ENCODE peak calls at places on chromosomes 11 and 22, in eight cellular contexts. M, Z, I, T, Y, J, B and L are unnamed samples. For H3K9me3, the result is how much of the 10 kb centered on the place peaks cover.

GRCh38 chr11:111063711-111064110 is 181.8 kb upstream of the POU2AF2 start:
- DNase-seq in M (no peak), Z (no peak), I (no peak), T (no peak), Y (no peak), J (no peak), B (no peak), L (no peak)

GRCh38 chr11:35893796-35894475 is 49.9 kb upstream of the LDLRAD3 start:
- DNase-seq in M (peak), Z (peak), I (no peak), T (no peak), Y (no peak), J (no peak), B (peak), L (no peak)

GRCh38 chr22:25048659-25049657 is 96.4 kb downstream of the KIAA1671 start:
- DNase-seq in M (peak), Z (peak), I (peak), T (no peak), Y (peak), J (peak), B (peak), L (peak)

GRCh38 chr22:47043835-47044721 is 281.6 kb downstream of the TBC1D22A start:
- DNase-seq in M (no peak), Z (peak), I (no peak), T (no peak), Y (no peak), J (no peak), B (peak), L (no peak)

GRCh38 chr11:112248216-112248615 is 12.4 kb downstream of the PLET1 start:
- DNase-seq in M (no peak), Z (no peak), I (no peak), T (no peak), Y (no peak), J (no peak), B (no peak), L (no peak)

GRCh38 chr11:72041364-72042058 is 38.8 kb downstream of the NUMA1 start:
- DNase-seq in M (peak), Z (peak), I (peak), T (peak), Y (peak), J (peak), B (peak), L (peak)

GRCh38 chr22:27149886-27150529 is 492.6 kb downstream of the MIAT start:
- DNase-seq in M (no peak), Z (no peak), I (no peak), T (no peak), Y (no peak), J (no peak), B (no peak), L (no peak)

GRCh38 chr22:25141994-25142620 is 57.6 kb upstream of the CRYBB3 start:
- DNase-seq in M (no peak), Z (no peak), I (no peak), T (no peak), Y (peak), J (no peak), B (no peak), L (no peak)

GRCh38 chr11:20022363-20023081 is 137.8 kb downstream of the DBX1 start:
- DNase-seq in M (no peak), Z (no peak), I (no peak), T (no peak), Y (no peak), J (no peak), B (no peak), L (no peak)

GRCh38 chr11:79437981-79438630 is 2.7 kb downstream of the TENM4 start:
- DNase-seq in M (no peak), Z (peak), I (no peak), T (no peak), Y (peak), J (no peak), B (no peak), L (no peak)

GRCh38 chr22:39946571-39947407 is 13.4 kb upstream of the TMA7B start:
- DNase-seq in M (no peak), Z (no peak), I (no peak), T (no peak), Y (peak), J (no peak), B (no peak), L (no peak)

GRCh38 chr22:41833369-41834004 is 582 bp downstream of the SREBF2 start:
- DNase-seq in M (peak), Z (peak), I (peak), T (no peak), Y (peak), J (no peak), B (peak), L (peak)

GRCh38 chr11:65314501-65315203 is at the start of gene CDC42EP2:
- DNase-seq in M (peak), Z (peak), I (peak), T (no peak), Y (peak), J (peak), B (peak), L (peak)

GRCh38 chr22:31130873-31131272 is 8.1 kb downstream of the INPP5J start:
- DNase-seq in M (no peak), Z (peak), I (no peak), T (no peak), Y (peak), J (no peak), B (no peak), L (no peak)

GRCh38 chr22:37732699-37733607 is 36.1 kb downstream of the TRIOBP start:
- DNase-seq in M (no peak), Z (no peak), I (no peak), T (no peak), Y (no peak), J (no peak), B (no peak), L (no peak)

GRCh38 chr11:67405196-67405567 is 1.3 kb downstream of the TBC1D10C start:
- DNase-seq in M (no peak), Z (no peak), I (no peak), T (no peak), Y (no peak), J (no peak), B (peak), L (no peak)

GRCh38 chr11:19814421-19814820 is 101.8 kb downstream of the NAV2 start:
- DNase-seq in M (no peak), Z (no peak), I (no peak), T (no peak), Y (no peak), J (no peak), B (no peak), L (no peak)

GRCh38 chr22:19565921-19566598 is 41.9 kb upstream of the CLDN5 start:
- DNase-seq in M (no peak), Z (no peak), I (no peak), T (no peak), Y (no peak), J (no peak), B (peak), L (no peak)

GRCh38 chr11:1323779-1324178 is 14.3 kb upstream of the TOLLIP start:
- DNase-seq in M (no peak), Z (no peak), I (no peak), T (no peak), Y (no peak), J (no peak), B (peak), L (no peak)

GRCh38 chr11:12287374-12288211 is 89.8 kb upstream of the PARVA start:
- DNase-seq in M (no peak), Z (peak), I (no peak), T (peak), Y (peak), J (peak), B (no peak), L (peak)

GRCh38 chr22:39498368-39498767 is 3.7 kb upstream of the MIEF1 start:
- DNase-seq in M (no peak), Z (no peak), I (no peak), T (no peak), Y (no peak), J (no peak), B (no peak), L (no peak)

GRCh38 chr11:62910141-62910882 is 10.9 kb downstream of the CHRM1 start:
- DNase-seq in M (no peak), Z (no peak), I (no peak), T (no peak), Y (no peak), J (no peak), B (no peak), L (no peak)

GRCh38 chr11:68002943-68003845 is 703 bp downstream of the UNC93B1 start:
- DNase-seq in M (no peak), Z (peak), I (peak), T (no peak), Y (peak), J (no peak), B (peak), L (peak)

GRCh38 chr22:42720263-42721044 is at the start of gene A4GALT:
- DNase-seq in M (no peak), Z (peak), I (no peak), T (no peak), Y (peak), J (no peak), B (no peak), L (no peak)

GRCh38 chr11:129102756-129103155 is 89.4 kb downstream of the ARHGAP32 start:
- DNase-seq in M (no peak), Z (no peak), I (no peak), T (no peak), Y (no peak), J (no peak), B (no peak), L (no peak)

GRCh38 chr22:27591060-27591459 is 210.5 kb downstream of the MN1 start:
- DNase-seq in M (no peak), Z (no peak), I (no peak), T (no peak), Y (no peak), J (no peak), B (no peak), L (no peak)

GRCh38 chr11:31045335-31045734 is 324.2 kb downstream of the DCDC1 start:
- DNase-seq in M (no peak), Z (no peak), I (no peak), T (no peak), Y (peak), J (peak), B (no peak), L (no peak)

GRCh38 chr11:43119275-43119970 is 192.4 kb upstream of the API5 start:
- DNase-seq in M (no peak), Z (no peak), I (no peak), T (no peak), Y (no peak), J (no peak), B (no peak), L (no peak)

GRCh38 chr22:34943830-34944229 is 122.1 kb upstream of the ISX start:
- DNase-seq in M (no peak), Z (no peak), I (no peak), T (no peak), Y (no peak), J (no peak), B (no peak), L (no peak)

GRCh38 chr11:82547163-82547560 is 186.5 kb downstream of the FAM181B start:
- DNase-seq in M (no peak), Z (no peak), I (no peak), T (no peak), Y (no peak), J (no peak), B (no peak), L (no peak)

GRCh38 chr22:25630446-25630845 is 66.0 kb downstream of the GRK3 start:
- DNase-seq in M (no peak), Z (no peak), I (no peak), T (no peak), Y (no peak), J (no peak), B (no peak), L (no peak)

GRCh38 chr11:111107501-111107900 is 138.0 kb upstream of the POU2AF2 start:
- DNase-seq in M (no peak), Z (no peak), I (no peak), T (no peak), Y (no peak), J (no peak), B (no peak), L (no peak)

GRCh38 chr22:39624501-39624821 is 53.9 kb downstream of the CACNA1I start:
- DNase-seq in M (no peak), Z (no peak), I (no peak), T (no peak), Y (no peak), J (no peak), B (no peak), L (no peak)

GRCh38 chr11:17546240-17546639 is 819 bp upstream of the OTOG start:
- DNase-seq in M (no peak), Z (no peak), I (no peak), T (no peak), Y (no peak), J (no peak), B (no peak), L (no peak)

GRCh38 chr11:20013346-20014066 is 146.8 kb downstream of the DBX1 start:
- DNase-seq in M (no peak), Z (peak), I (no peak), T (no peak), Y (no peak), J (no peak), B (no peak), L (no peak)

GRCh38 chr22:23156286-23156685 is 11.0 kb downstream of the RAB36 start:
- DNase-seq in M (no peak), Z (no peak), I (no peak), T (no peak), Y (no peak), J (no peak), B (no peak), L (no peak)

GRCh38 chr11:68549789-68550484 is 89.4 kb downstream of the PPP6R3 start:
- DNase-seq in M (no peak), Z (no peak), I (no peak), T (no peak), Y (no peak), J (no peak), B (no peak), L (no peak)

GRCh38 chr11:74506823-74507222 is 13.3 kb upstream of the LIPT2 start:
- DNase-seq in M (no peak), Z (no peak), I (no peak), T (no peak), Y (no peak), J (no peak), B (no peak), L (no peak)

GRCh38 chr22:48647051-48647450 is 1180.6 kb downstream of the BRD1 start:
- DNase-seq in M (no peak), Z (no peak), I (no peak), T (no peak), Y (no peak), J (no peak), B (no peak), L (no peak)
- H3K9me3 ChIP-seq in M (under half), Z (under half), I (under half), T (under half), Y (under half), J (under half), B (under half), L (under half)

GRCh38 chr11:73498343-73498742 is 99.6 kb downstream of the FAM168A start:
- DNase-seq in M (no peak), Z (no peak), I (no peak), T (no peak), Y (no peak), J (no peak), B (no peak), L (no peak)
- H3K9me3 ChIP-seq in M (under half), Z (under half), I (under half), T (under half), Y (under half), J (under half), B (under half), L (under half)

DNA sequence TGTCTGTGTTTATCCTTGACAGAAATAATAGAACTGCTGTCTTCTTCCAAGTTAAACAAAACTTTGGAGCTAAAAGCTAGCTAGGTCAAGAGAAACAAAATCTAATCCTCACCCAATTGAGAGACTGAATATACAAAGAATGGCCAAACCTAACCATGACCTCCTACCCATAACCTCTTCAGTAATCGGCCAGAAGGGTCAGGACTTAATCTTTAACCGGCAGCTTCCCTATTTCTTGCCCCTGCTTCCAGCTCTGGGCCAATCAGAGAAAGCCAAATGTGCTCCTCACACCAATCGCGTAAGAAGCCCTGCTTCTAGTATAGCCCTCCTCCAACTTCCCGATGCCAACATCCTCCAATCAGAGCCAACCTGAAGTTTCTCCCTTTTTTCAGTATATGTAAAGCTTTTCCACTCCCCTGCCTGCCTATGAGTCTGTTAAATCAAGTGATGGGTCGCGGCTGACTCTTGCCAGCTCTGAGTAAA is 1.7 kb upstream of the DDX6 start:
- DNase-seq in M (no peak), Z (no peak), I (peak), T (peak), Y (peak), J (peak), B (peak), L (peak)
- H3K9me3 ChIP-seq in M (under half), Z (under half), I (under half), T (under half), Y (under half), J (under half), B (under half), L (under half)

DNA sequence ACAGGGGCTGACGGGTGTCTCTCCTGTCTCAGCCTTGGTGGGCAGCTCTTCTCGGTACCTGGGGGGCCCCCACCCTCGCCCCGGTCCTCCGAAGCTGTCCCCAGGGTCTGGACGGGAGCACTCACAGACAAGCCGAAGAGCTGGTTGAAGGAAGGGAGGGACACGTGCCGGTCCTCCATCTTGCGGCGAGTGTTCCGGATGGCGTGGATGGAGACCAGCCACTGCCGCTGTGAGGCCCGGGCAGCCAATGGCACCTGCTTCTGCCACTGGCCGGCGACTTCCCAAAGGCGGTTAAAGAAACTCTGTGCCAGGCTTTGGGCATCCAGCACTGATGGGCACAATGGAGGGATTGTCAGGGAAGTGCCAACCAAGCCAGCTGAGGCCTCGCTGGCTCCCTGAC is 18.7 kb downstream of the PPM1F start:
- DNase-seq in M (no peak), Z (no peak), I (no peak), T (no peak), Y (no peak), J (no peak), B (no peak), L (no peak)
- H3K9me3 ChIP-seq in M (under half), Z (under half), I (under half), T (under half), Y (under half), J (under half), B (under half), L (under half)

DNA sequence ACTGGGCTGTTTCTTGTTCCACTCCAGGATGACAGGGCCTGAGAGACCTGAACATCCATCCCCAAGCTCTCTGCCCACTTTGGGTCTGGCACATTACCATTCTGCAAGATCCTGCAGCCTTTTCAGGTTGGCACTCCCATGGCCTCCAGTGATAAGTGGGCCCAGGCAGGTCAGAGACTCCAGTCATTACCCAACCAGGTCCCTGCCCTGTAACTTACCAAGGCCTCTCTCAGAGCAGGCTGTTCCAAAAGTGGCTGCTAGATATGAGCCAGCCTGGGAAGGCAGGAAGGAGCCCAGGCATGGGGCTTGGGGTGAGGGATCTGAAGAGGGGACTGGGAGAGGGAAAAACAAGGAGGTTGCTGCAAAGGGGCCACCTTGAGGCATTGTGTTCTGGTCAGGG is 35.9 kb downstream of the KCNQ1OT1 start:
- DNase-seq in M (no peak), Z (no peak), I (no peak), T (no peak), Y (no peak), J (no peak), B (no peak), L (no peak)
- H3K9me3 ChIP-seq in M (under half), Z (under half), I (under half), T (under half), Y (under half), J (under half), B (under half), L (under half)

DNA sequence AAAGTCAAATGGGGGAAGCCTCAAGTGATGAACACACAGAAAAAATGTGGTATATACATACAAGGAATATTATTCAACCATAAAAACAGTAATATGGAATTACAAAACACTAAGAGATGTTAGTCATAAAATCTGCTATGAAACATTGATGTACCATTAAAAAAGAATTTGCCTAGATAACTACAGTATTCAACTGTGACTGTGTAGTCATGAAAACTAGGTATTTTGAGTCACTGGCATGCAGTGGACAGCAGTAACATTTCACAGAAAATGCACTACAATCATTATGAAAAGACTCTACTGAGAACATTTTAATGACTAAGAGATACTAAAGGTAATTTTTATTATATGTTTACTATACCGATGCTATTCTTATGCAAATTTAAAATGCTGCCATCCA is 11.7 kb downstream of the ZNF195 start:
- DNase-seq in M (no peak), Z (no peak), I (no peak), T (no peak), Y (no peak), J (no peak), B (no peak), L (no peak)
- H3K9me3 ChIP-seq in M (under half), Z (under half), I (under half), T (under half), Y (under half), J (under half), B (under half), L (under half)